ENCODE peak calls at places on chromosome 7, in four cellular contexts. One of them, this sample, is unnamed.

GRCh38 chr7:94580601-94581000 is 71.0 kb downstream of the CASD1 start:
- DNase-seq in sigmoid colon: no peak
- DNase-seq in dorsolateral prefrontal cortex: no peak
- DNase-seq in prostate gland: no peak
- DNase-seq in this sample: peak; percentile 14

GRCh38 chr7:5429857-5430611 is 6.4 kb upstream of the TNRC18 start:
- DNase-seq in sigmoid colon: peak; percentile 84
- DNase-seq in dorsolateral prefrontal cortex: no peak
- DNase-seq in prostate gland: peak; percentile 87
- DNase-seq in this sample: peak; percentile 68

GRCh38 chr7:47780555-47780954 is 167.7 kb downstream of the PKD1L1 start:
- DNase-seq in sigmoid colon: no peak
- DNase-seq in dorsolateral prefrontal cortex: no peak
- DNase-seq in prostate gland: no peak
- DNase-seq in this sample: no peak

GRCh38 chr7:159012353-159013069 is 132.2 kb downstream of the VIPR2 start:
- DNase-seq in sigmoid colon: peak; percentile 93
- DNase-seq in dorsolateral prefrontal cortex: no peak
- DNase-seq in prostate gland: peak; percentile 93
- DNase-seq in this sample: no peak

GRCh38 chr7:155204744-155205367 is 92.8 kb upstream of the INSIG1 start:
- DNase-seq in sigmoid colon: peak; percentile 64
- DNase-seq in dorsolateral prefrontal cortex: no peak
- DNase-seq in prostate gland: no peak
- DNase-seq in this sample: no peak

GRCh38 chr7:142835487-142835886 is 19.4 kb upstream of the EPHB6 start:
- DNase-seq in sigmoid colon: no peak
- DNase-seq in dorsolateral prefrontal cortex: no peak
- DNase-seq in prostate gland: no peak
- DNase-seq in this sample: no peak

GRCh38 chr7:29557954-29558353 is 5.7 kb upstream of the PRR15 start:
- DNase-seq in sigmoid colon: no peak
- DNase-seq in dorsolateral prefrontal cortex: no peak
- DNase-seq in prostate gland: no peak
- DNase-seq in this sample: peak; percentile 41

GRCh38 chr7:111736475-111736874 is 174.2 kb upstream of the IMMP2L start:
- DNase-seq in sigmoid colon: no peak
- DNase-seq in dorsolateral prefrontal cortex: no peak
- DNase-seq in prostate gland: no peak
- DNase-seq in this sample: peak; percentile 31

GRCh38 chr7:20344396-20344795 is 13.7 kb downstream of the ITGB8 start:
- DNase-seq in sigmoid colon: no peak
- DNase-seq in dorsolateral prefrontal cortex: no peak
- DNase-seq in prostate gland: no peak
- DNase-seq in this sample: no peak

GRCh38 chr7:1176891-1177373 is 16.9 kb upstream of the ZFAND2A start:
- DNase-seq in sigmoid colon: no peak
- DNase-seq in dorsolateral prefrontal cortex: peak; percentile 43
- DNase-seq in prostate gland: no peak
- DNase-seq in this sample: peak; percentile 50

GRCh38 chr7:30521532-30521931 is 16.9 kb upstream of the GGCT start:
- DNase-seq in sigmoid colon: peak; percentile 90
- DNase-seq in dorsolateral prefrontal cortex: no peak
- DNase-seq in prostate gland: no peak
- DNase-seq in this sample: peak; percentile 89

GRCh38 chr7:115352375-115352774 is 430.5 kb downstream of the MDFIC start:
- DNase-seq in sigmoid colon: no peak
- DNase-seq in dorsolateral prefrontal cortex: no peak
- DNase-seq in prostate gland: no peak
- DNase-seq in this sample: peak; percentile 73

GRCh38 chr7:56287429-56288138 is 171.4 kb upstream of the NUPR2 start:
- DNase-seq in sigmoid colon: no peak
- DNase-seq in dorsolateral prefrontal cortex: peak; percentile 17
- DNase-seq in prostate gland: no peak
- DNase-seq in this sample: no peak

GRCh38 chr7:41403291-41403690 is 299.6 kb downstream of the INHBA start:
- DNase-seq in sigmoid colon: no peak
- DNase-seq in dorsolateral prefrontal cortex: no peak
- DNase-seq in prostate gland: no peak
- DNase-seq in this sample: no peak

GRCh38 chr7:22582860-22583640 is 83.1 kb upstream of the STEAP1B start:
- DNase-seq in sigmoid colon: no peak
- DNase-seq in dorsolateral prefrontal cortex: no peak
- DNase-seq in prostate gland: peak; percentile 53
- DNase-seq in this sample: peak; percentile 95

GRCh38 chr7:21327422-21328191 is 100.3 kb upstream of the SP4 start:
- DNase-seq in sigmoid colon: no peak
- DNase-seq in dorsolateral prefrontal cortex: no peak
- DNase-seq in prostate gland: no peak
- DNase-seq in this sample: no peak

GRCh38 chr7:37353949-37354660 is 94.6 kb downstream of the ELMO1 start:
- DNase-seq in sigmoid colon: no peak
- DNase-seq in dorsolateral prefrontal cortex: no peak
- DNase-seq in prostate gland: no peak
- DNase-seq in this sample: no peak

GRCh38 chr7:138478499-138478908 is 18.4 kb downstream of the TRIM24 start:
- DNase-seq in sigmoid colon: no peak
- DNase-seq in dorsolateral prefrontal cortex: no peak
- DNase-seq in prostate gland: no peak
- DNase-seq in this sample: no peak

GRCh38 chr7:124566576-124566975 is 199.0 kb downstream of the GPR37 start:
- DNase-seq in sigmoid colon: no peak
- DNase-seq in dorsolateral prefrontal cortex: no peak
- DNase-seq in prostate gland: no peak
- DNase-seq in this sample: peak; percentile 41

GRCh38 chr7:37142943-37143342 is 305.7 kb downstream of the ELMO1 start:
- DNase-seq in sigmoid colon: no peak
- DNase-seq in dorsolateral prefrontal cortex: no peak
- DNase-seq in prostate gland: no peak
- DNase-seq in this sample: no peak

GRCh38 chr7:39609462-39610149 is 13.8 kb upstream of the RALA start:
- DNase-seq in sigmoid colon: no peak
- DNase-seq in dorsolateral prefrontal cortex: no peak
- DNase-seq in prostate gland: no peak
- DNase-seq in this sample: no peak

GRCh38 chr7:135441791-135442190 is 68.1 kb downstream of the CNOT4 start:
- DNase-seq in sigmoid colon: no peak
- DNase-seq in dorsolateral prefrontal cortex: no peak
- DNase-seq in prostate gland: no peak
- DNase-seq in this sample: peak; percentile 42

GRCh38 chr7:11319491-11320274 is 346.0 kb downstream of the PHF14 start:
- DNase-seq in sigmoid colon: no peak
- DNase-seq in dorsolateral prefrontal cortex: no peak
- DNase-seq in prostate gland: no peak
- DNase-seq in this sample: peak; percentile 16

GRCh38 chr7:149228831-149229471 is 10.5 kb upstream of the ZNF212 start:
- DNase-seq in sigmoid colon: no peak
- DNase-seq in dorsolateral prefrontal cortex: no peak
- DNase-seq in prostate gland: no peak
- DNase-seq in this sample: no peak

GRCh38 chr7:157693071-157693520 is 356.3 kb downstream of the DNAJB6 start:
- DNase-seq in sigmoid colon: peak; percentile 53
- DNase-seq in dorsolateral prefrontal cortex: no peak
- DNase-seq in prostate gland: no peak
- DNase-seq in this sample: no peak

GRCh38 chr7:72112992-72113391 is 299.1 kb downstream of the CALN1 start:
- DNase-seq in sigmoid colon: no peak
- DNase-seq in dorsolateral prefrontal cortex: no peak
- DNase-seq in prostate gland: no peak
- DNase-seq in this sample: no peak

GRCh38 chr7:112420236-112420945 is 29.9 kb upstream of the IFRD1 start:
- DNase-seq in sigmoid colon: no peak
- DNase-seq in dorsolateral prefrontal cortex: no peak
- DNase-seq in prostate gland: peak; percentile 68
- DNase-seq in this sample: peak; percentile 72

GRCh38 chr7:103445228-103446020 is 583 bp downstream of the SLC26A5 start:
- DNase-seq in sigmoid colon: no peak
- DNase-seq in dorsolateral prefrontal cortex: no peak
- DNase-seq in prostate gland: no peak
- DNase-seq in this sample: peak; percentile 4

GRCh38 chr7:127976722-127977121 is 54.5 kb downstream of the LRRC4 start:
- DNase-seq in sigmoid colon: no peak
- DNase-seq in dorsolateral prefrontal cortex: no peak
- DNase-seq in prostate gland: no peak
- DNase-seq in this sample: no peak

GRCh38 chr7:80453699-80454340 is 58.0 kb downstream of the GNAT3 start:
- DNase-seq in sigmoid colon: no peak
- DNase-seq in dorsolateral prefrontal cortex: no peak
- DNase-seq in prostate gland: no peak
- DNase-seq in this sample: peak; percentile 61

GRCh38 chr7:148110097-148110868 is 480.3 kb upstream of the C7orf33 start:
- DNase-seq in sigmoid colon: no peak
- DNase-seq in dorsolateral prefrontal cortex: no peak
- DNase-seq in prostate gland: no peak
- DNase-seq in this sample: no peak
- TF ChIP-seq CTCF in sigmoid colon: no peak
- TF ChIP-seq CTCF in dorsolateral prefrontal cortex: no peak
- TF ChIP-seq CTCF in prostate gland: peak; percentile 18
- TF ChIP-seq CTCF in this sample: no peak

DNA sequence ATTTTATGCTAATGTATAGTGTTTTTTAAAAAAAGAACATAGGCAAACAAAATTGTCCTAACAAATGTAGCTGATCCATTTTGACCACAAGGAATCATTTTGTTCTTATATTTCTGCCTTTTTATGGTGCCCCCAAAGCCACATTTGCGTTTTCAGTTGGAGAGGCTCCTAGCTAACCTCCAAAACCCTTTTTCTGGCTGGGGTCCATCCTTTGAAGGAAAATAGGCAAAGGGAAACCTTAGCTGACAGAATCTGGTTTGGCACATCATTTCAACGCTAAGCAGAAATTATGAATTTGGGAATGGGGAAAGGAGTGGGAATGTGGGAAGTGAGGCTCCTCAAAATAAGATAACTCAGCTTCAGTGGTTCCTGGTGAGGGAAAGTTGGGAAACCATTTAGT is 25.6 kb upstream of the SLC25A13 start:
- DNase-seq in sigmoid colon: no peak
- DNase-seq in dorsolateral prefrontal cortex: no peak
- DNase-seq in prostate gland: no peak
- DNase-seq in this sample: no peak
- H3K4me3 ChIP-seq in sigmoid colon: no peak overlapping the region
- H3K4me3 ChIP-seq in dorsolateral prefrontal cortex: no peak overlapping the region
- H3K4me3 ChIP-seq in prostate gland: no peak overlapping the region
- H3K4me3 ChIP-seq in this sample: no peak overlapping the region

GRCh38 chr7:134419875-134420274 is 39.0 kb downstream of the AKR1B1 start:
- DNase-seq in sigmoid colon: no peak
- DNase-seq in dorsolateral prefrontal cortex: no peak
- DNase-seq in prostate gland: no peak
- DNase-seq in this sample: no peak

GRCh38 chr7:134421998-134422397 is 36.9 kb downstream of the AKR1B1 start:
- DNase-seq in sigmoid colon: no peak
- DNase-seq in dorsolateral prefrontal cortex: no peak
- DNase-seq in prostate gland: no peak
- DNase-seq in this sample: peak; percentile 30

GRCh38 chr7:134425777-134426176 is 33.1 kb downstream of the AKR1B1 start:
- DNase-seq in sigmoid colon: no peak
- DNase-seq in dorsolateral prefrontal cortex: no peak
- DNase-seq in prostate gland: no peak
- DNase-seq in this sample: no peak

GRCh38 chr7:134420509-134421125 is 38.3 kb downstream of the AKR1B1 start:
- DNase-seq in sigmoid colon: no peak
- DNase-seq in dorsolateral prefrontal cortex: peak; percentile 42
- DNase-seq in prostate gland: peak; percentile 42
- DNase-seq in this sample: peak; percentile 86

DNA sequence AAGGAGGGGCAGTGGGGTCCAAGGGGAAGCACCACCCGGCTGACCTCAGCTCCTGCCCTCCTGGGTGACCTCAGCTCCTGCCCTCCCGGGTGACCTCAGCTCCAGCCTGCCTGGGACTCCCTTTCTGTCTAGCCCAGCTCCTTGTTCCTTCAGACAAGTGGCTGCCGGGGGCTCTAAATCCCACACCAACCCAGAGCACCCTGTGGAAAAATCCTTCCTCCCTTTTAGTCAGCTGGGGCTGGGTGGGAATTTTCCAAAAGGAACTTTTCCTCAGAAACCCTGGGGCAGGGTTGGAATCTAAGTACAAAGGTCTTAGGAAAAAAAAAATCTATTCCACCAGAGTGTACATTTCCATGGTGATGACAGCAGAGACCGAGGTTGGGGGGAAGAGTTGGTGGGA is 36.3 kb downstream of the AKR1B1 start:
- DNase-seq in sigmoid colon: no peak
- DNase-seq in dorsolateral prefrontal cortex: no peak
- DNase-seq in prostate gland: no peak
- DNase-seq in this sample: no peak
- TF ChIP-seq CTCF in sigmoid colon: no peak
- TF ChIP-seq CTCF in dorsolateral prefrontal cortex: no peak
- TF ChIP-seq CTCF in prostate gland: no peak
- TF ChIP-seq CTCF in this sample: no peak

GRCh38 chr7:99393363-99394187 is 14.8 kb downstream of the PDAP1 start:
- DNase-seq in sigmoid colon: peak; percentile 84
- DNase-seq in dorsolateral prefrontal cortex: peak; percentile 24
- DNase-seq in prostate gland: peak; percentile 31
- DNase-seq in this sample: no peak
- H3K4me3 ChIP-seq in sigmoid colon: peak overlapping the region; percentile 61
- H3K4me3 ChIP-seq in dorsolateral prefrontal cortex: peak overlapping the region; percentile 71
- H3K4me3 ChIP-seq in prostate gland: peak overlapping the region; percentile 47
- H3K4me3 ChIP-seq in this sample: no peak overlapping the region

GRCh38 chr7:74022507-74022906 is 5.5 kb upstream of the ELN start:
- DNase-seq in sigmoid colon: no peak
- DNase-seq in dorsolateral prefrontal cortex: no peak
- DNase-seq in prostate gland: no peak
- DNase-seq in this sample: no peak

GRCh38 chr7:74025146-74025545 is 2.8 kb upstream of the ELN start:
- DNase-seq in sigmoid colon: no peak
- DNase-seq in dorsolateral prefrontal cortex: no peak
- DNase-seq in prostate gland: no peak
- DNase-seq in this sample: no peak

GRCh38 chr7:74023786-74024185 is 4.2 kb upstream of the ELN start:
- DNase-seq in sigmoid colon: no peak
- DNase-seq in dorsolateral prefrontal cortex: no peak
- DNase-seq in prostate gland: no peak
- DNase-seq in this sample: no peak

GRCh38 chr7:74021546-74022320 is 6.2 kb upstream of the ELN start:
- DNase-seq in sigmoid colon: no peak
- DNase-seq in dorsolateral prefrontal cortex: no peak
- DNase-seq in prostate gland: no peak
- DNase-seq in this sample: no peak

GRCh38 chr7:74023037-74023436 is 4.9 kb upstream of the ELN start:
- DNase-seq in sigmoid colon: peak; percentile 83
- DNase-seq in dorsolateral prefrontal cortex: no peak
- DNase-seq in prostate gland: no peak
- DNase-seq in this sample: peak; percentile 61
- TF ChIP-seq CTCF in sigmoid colon: no peak
- TF ChIP-seq CTCF in dorsolateral prefrontal cortex: no peak
- TF ChIP-seq CTCF in prostate gland: no peak
- TF ChIP-seq CTCF in this sample: peak; percentile 1

GRCh38 chr7:144384071-144384470 is 19.4 kb downstream of the NOBOX start:
- DNase-seq in sigmoid colon: peak; percentile 17
- DNase-seq in dorsolateral prefrontal cortex: no peak
- DNase-seq in prostate gland: no peak
- DNase-seq in this sample: no peak
- H3K4me3 ChIP-seq in sigmoid colon: no peak overlapping the region
- H3K4me3 ChIP-seq in dorsolateral prefrontal cortex: no peak overlapping the region
- H3K4me3 ChIP-seq in prostate gland: no peak overlapping the region
- H3K4me3 ChIP-seq in this sample: no peak overlapping the region